ENCODE peak calls at places on chromosomes 7 and 10, in six cellular contexts. O is thoracic aorta, T is mucosa of descending colon, R is adrenal gland, N is Caco-2, L is heart right ventricle. F is an unnamed sample.

GRCh38 chr7:22319424-22320403 is 37.2 kb downstream of the RAPGEF5 start:
- DNase-seq in O (no peak), T (no peak), R (no peak), N (no peak), L (no peak), F (no peak)

GRCh38 chr10:52232561-52233350 is 81.3 kb upstream of the DKK1 start:
- DNase-seq in O (no peak), T (no peak), R (no peak), N (no peak), L (no peak), F (no peak)

GRCh38 chr7:83827036-83827435 is 178.1 kb upstream of the SEMA3E start:
- DNase-seq in O (no peak), T (no peak), R (no peak), N (no peak), L (no peak), F (no peak)

GRCh38 chr10:79104264-79104954 is 35.6 kb downstream of the ZMIZ1 start:
- DNase-seq in O (no peak), T (peak; percentile 41), R (peak; percentile 94), N (no peak), L (peak; percentile 65), F (no peak)

GRCh38 chr7:17661982-17662585 is 278.2 kb downstream of the SNX13 start:
- DNase-seq in O (no peak), T (no peak), R (no peak), N (no peak), L (no peak), F (no peak)

GRCh38 chr7:5494683-5495561 is 71.3 kb upstream of the TNRC18 start:
- DNase-seq in O (no peak), T (peak; percentile 85), R (peak; percentile 87), N (peak; percentile 84), L (peak; percentile 81), F (peak; percentile 70)

GRCh38 chr7:135249901-135250300 is 16.3 kb downstream of the STRA8 start:
- DNase-seq in O (no peak), T (no peak), R (no peak), N (no peak), L (no peak), F (no peak)

GRCh38 chr10:88537337-88537736 is 45.8 kb downstream of the RNLS start:
- DNase-seq in O (no peak), T (no peak), R (no peak), N (no peak), L (no peak), F (no peak)

GRCh38 chr7:120813089-120813488 is 44.9 kb downstream of the TSPAN12 start:
- DNase-seq in O (no peak), T (no peak), R (no peak), N (no peak), L (no peak), F (no peak)

GRCh38 chr10:85622425-85622824 is 744.2 kb downstream of the GRID1 start:
- DNase-seq in O (no peak), T (no peak), R (no peak), N (no peak), L (no peak), F (no peak)

GRCh38 chr7:1123721-1124120 is 35.8 kb downstream of the GPER1 start:
- DNase-seq in O (peak; percentile 56), T (peak; percentile 59), R (peak; percentile 88), N (peak; percentile 39), L (peak; percentile 85), F (no peak)

GRCh38 chr10:114033566-114033965 is 10.1 kb upstream of the ADRB1 start:
- DNase-seq in O (no peak), T (no peak), R (no peak), N (no peak), L (no peak), F (no peak)
- H3K9me3 ChIP-seq in O (no peaks in the 10 kb centered on the region), T (no peaks in the 10 kb centered on the region), R (no peaks in the 10 kb centered on the region), N (no peaks in the 10 kb centered on the region), L (no peaks in the 10 kb centered on the region), F (no peaks in the 10 kb centered on the region)

GRCh38 chr7:158247758-158248487 is 339.7 kb downstream of the PTPRN2 start:
- DNase-seq in O (no peak), T (no peak), R (no peak), N (no peak), L (no peak), F (no peak)

GRCh38 chr7:158249692-158250091 is 337.9 kb downstream of the PTPRN2 start:
- DNase-seq in O (no peak), T (no peak), R (no peak), N (no peak), L (no peak), F (no peak)

GRCh38 chr7:158246272-158246959 is 341.2 kb downstream of the PTPRN2 start:
- DNase-seq in O (no peak), T (no peak), R (no peak), N (no peak), L (no peak), F (no peak)

GRCh38 chr7:158246960-158247673 is 340.5 kb downstream of the PTPRN2 start:
- DNase-seq in O (no peak), T (no peak), R (no peak), N (no peak), L (no peak), F (no peak)

GRCh38 chr7:158248816-158249215 is 338.8 kb downstream of the PTPRN2 start:
- DNase-seq in O (no peak), T (no peak), R (no peak), N (no peak), L (no peak), F (no peak)
- H3K9me3 ChIP-seq in O (no peaks in the 10 kb centered on the region), T (no peaks in the 10 kb centered on the region), R (no peaks in the 10 kb centered on the region), N (peaks cover 14% of the 10 kb centered on the region), L (no peaks in the 10 kb centered on the region), F (no peaks in the 10 kb centered on the region)

DNA sequence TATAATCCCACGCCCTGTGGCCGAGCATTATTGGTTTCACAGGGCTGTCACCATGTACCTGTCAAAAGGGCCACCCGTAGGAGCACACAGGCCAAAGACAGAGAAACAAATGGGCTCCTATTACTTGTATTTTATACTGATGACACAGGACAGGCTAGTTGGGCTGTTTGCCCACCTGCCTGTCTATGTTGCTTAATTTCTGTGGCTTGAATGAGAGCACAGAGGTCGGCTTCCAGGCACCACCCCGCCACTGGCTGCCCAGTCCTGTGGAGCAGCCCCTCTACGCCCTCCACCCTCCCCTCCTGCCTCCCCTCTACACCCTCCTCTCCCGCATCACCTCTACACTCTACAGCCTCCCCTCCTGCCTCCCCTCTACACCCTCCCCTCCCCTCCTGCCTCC is 652.9 kb downstream of the SDK1 start:
- DNase-seq in O (no peak), T (no peak), R (no peak), N (no peak), L (no peak), F (no peak)
- H3K9me3 ChIP-seq in O (no peaks in the 10 kb centered on the region), T (no peaks in the 10 kb centered on the region), R (no peaks in the 10 kb centered on the region), N (no peaks in the 10 kb centered on the region), L (no peaks in the 10 kb centered on the region), F (no peaks in the 10 kb centered on the region)

DNA sequence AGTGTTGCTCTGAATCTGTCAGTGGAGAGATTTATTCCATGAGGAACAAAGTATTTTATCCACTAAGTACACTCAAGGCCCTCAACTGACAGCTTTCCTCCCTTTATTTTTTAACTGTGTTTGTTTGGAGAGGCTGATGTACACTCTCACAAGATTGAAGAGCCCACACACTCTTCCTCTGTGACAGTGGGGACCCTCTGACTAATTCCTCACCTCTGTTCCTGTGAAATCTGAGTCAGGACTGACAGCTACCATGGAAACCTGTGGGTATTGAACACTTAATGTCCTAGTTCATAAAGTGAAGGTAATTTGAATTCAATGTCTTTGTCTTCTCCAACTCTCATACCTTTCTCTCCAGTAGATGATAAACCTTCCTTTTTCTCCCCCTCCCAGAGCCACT is 189.8 kb upstream of the PITRM1 start:
- DNase-seq in O (no peak), T (no peak), R (no peak), N (no peak), L (no peak), F (no peak)
- H3K9me3 ChIP-seq in O (no peaks in the 10 kb centered on the region), T (peaks cover 12% of the 10 kb centered on the region), R (peaks cover 3% of the 10 kb centered on the region), N (peaks cover 33% of the 10 kb centered on the region), L (peaks cover 24% of the 10 kb centered on the region), F (peaks cover 4% of the 10 kb centered on the region)

GRCh38 chr10:37700886-37701780 is 156.3 kb downstream of the ZNF248 start:
- DNase-seq in O (no peak), T (no peak), R (no peak), N (no peak), L (no peak), F (no peak)

GRCh38 chr10:37701781-37702493 is 155.5 kb downstream of the ZNF248 start:
- DNase-seq in O (no peak), T (no peak), R (no peak), N (no peak), L (no peak), F (no peak)

GRCh38 chr10:37703833-37704382 is 153.5 kb downstream of the ZNF248 start:
- DNase-seq in O (no peak), T (no peak), R (no peak), N (no peak), L (no peak), F (no peak)

GRCh38 chr10:37704566-37704965 is 152.8 kb downstream of the ZNF248 start:
- DNase-seq in O (no peak), T (no peak), R (no peak), N (no peak), L (no peak), F (no peak)

DNA sequence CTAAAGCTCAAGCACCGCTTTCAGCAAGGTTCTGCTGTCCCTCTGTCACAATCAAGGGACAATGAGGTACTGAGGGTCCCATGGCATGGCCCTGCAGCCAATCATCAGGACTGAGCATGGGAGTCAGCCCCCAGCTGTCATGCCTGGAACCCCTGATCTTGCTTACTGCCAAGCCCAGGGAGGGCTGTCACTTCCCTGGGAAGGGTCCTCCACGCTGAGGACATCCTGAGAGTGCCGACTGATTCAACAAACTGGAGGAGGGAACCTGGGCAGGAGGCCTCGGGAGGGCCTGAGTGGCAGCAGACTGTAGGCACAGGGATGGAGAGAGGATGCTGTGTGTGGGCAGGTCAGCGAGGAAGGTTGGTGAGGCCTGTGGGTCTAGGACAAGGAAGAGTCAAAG is 154.3 kb downstream of the ZNF248 start:
- DNase-seq in O (no peak), T (no peak), R (no peak), N (no peak), L (no peak), F (no peak)
- H3K9me3 ChIP-seq in O (no peaks in the 10 kb centered on the region), T (peaks cover 43% of the 10 kb centered on the region), R (no peaks in the 10 kb centered on the region), N (no peaks in the 10 kb centered on the region), L (peaks cover 10% of the 10 kb centered on the region), F (no peaks in the 10 kb centered on the region)

GRCh38 chr7:46784746-46785145 is 797.2 kb downstream of the TNS3 start:
- DNase-seq in O (no peak), T (no peak), R (no peak), N (no peak), L (no peak), F (no peak)
- H3K9me3 ChIP-seq in O (no peaks in the 10 kb centered on the region), T (no peaks in the 10 kb centered on the region), R (no peaks in the 10 kb centered on the region), N (no peaks in the 10 kb centered on the region), L (peaks cover 4% of the 10 kb centered on the region), F (no peaks in the 10 kb centered on the region)

GRCh38 chr7:48006866-48007265 is 22.0 kb downstream of the SUN3 start:
- DNase-seq in O (no peak), T (no peak), R (no peak), N (no peak), L (no peak), F (no peak)

GRCh38 chr7:48004023-48004422 is 24.6 kb upstream of the HUS1 start:
- DNase-seq in O (no peak), T (no peak), R (no peak), N (no peak), L (no peak), F (no peak)

GRCh38 chr7:48009257-48009656 is 19.6 kb downstream of the SUN3 start:
- DNase-seq in O (no peak), T (no peak), R (no peak), N (no peak), L (no peak), F (no peak)

GRCh38 chr7:47999413-47999812 is 20.0 kb upstream of the HUS1 start:
- DNase-seq in O (no peak), T (no peak), R (no peak), N (no peak), L (no peak), F (no peak)

GRCh38 chr7:48004598-48004997 is 24.3 kb downstream of the SUN3 start:
- DNase-seq in O (no peak), T (no peak), R (no peak), N (no peak), L (no peak), F (no peak)
- H3K9me3 ChIP-seq in O (no peaks in the 10 kb centered on the region), T (no peaks in the 10 kb centered on the region), R (no peaks in the 10 kb centered on the region), N (no peaks in the 10 kb centered on the region), L (peaks cover 4% of the 10 kb centered on the region), F (no peaks in the 10 kb centered on the region)